ENCODE peak calls at places on chromosomes 5 and 9, in six cellular contexts. B is GM23248; K is stomach; U is effector memory CD4-positive, alpha-beta T cell; A is mammary epithelial cell; J is pancreas. I is an unnamed sample.

GRCh38 chr5:142952236-142952635 is 182.1 kb downstream of the ARHGAP26 start:
- DNase-seq in K (no peak), A (no peak), B (no peak), J (no peak), U (no peak), I (no peak)

GRCh38 chr5:41246376-41246775 is 33.0 kb upstream of the C6 start:
- DNase-seq in K (no peak), B (peak), U (no peak), A (peak), J (no peak), I (no peak)

GRCh38 chr9:34991833-34992375 is 2.4 kb downstream of the DNAJB5 start:
- DNase-seq in B (peak), A (no peak), U (no peak), K (no peak), J (peak), I (no peak)

GRCh38 chr9:106324071-106324470 is 538.9 kb upstream of the ZNF462 start:
- DNase-seq in U (no peak), B (no peak), J (no peak), K (no peak), A (no peak), I (no peak)

GRCh38 chr9:135857843-135858242 is 49.5 kb downstream of the CAMSAP1 start:
- DNase-seq in B (peak), J (no peak), U (no peak), K (no peak), A (no peak), I (no peak)

GRCh38 chr9:91395553-91396470 is 27.8 kb downstream of the NFIL3 start:
- DNase-seq in K (no peak), B (peak), U (no peak), A (peak), J (no peak), I (no peak)

GRCh38 chr9:125337282-125337681 is 75.7 kb downstream of the GAPVD1 start:
- DNase-seq in B (no peak), U (no peak), A (no peak), J (no peak), K (no peak), I (no peak)

GRCh38 chr5:100840364-100840763 is 62.7 kb downstream of the ST8SIA4 start:
- DNase-seq in K (no peak), B (peak), A (peak), U (no peak), J (no peak), I (no peak)

GRCh38 chr9:72597181-72597517 is 75.7 kb downstream of the TMC1 start:
- DNase-seq in B (no peak), A (no peak), U (no peak), K (no peak), J (no peak), I (no peak)

GRCh38 chr5:113612060-113612496 is 98.6 kb downstream of the YTHDC2 start:
- DNase-seq in K (no peak), A (peak), J (no peak), U (no peak), B (peak), I (no peak)

GRCh38 chr9:95585824-95586223 is 69.1 kb upstream of the PTCH1 start:
- DNase-seq in B (no peak), A (no peak), U (no peak), K (no peak), J (no peak), I (no peak)

DNA sequence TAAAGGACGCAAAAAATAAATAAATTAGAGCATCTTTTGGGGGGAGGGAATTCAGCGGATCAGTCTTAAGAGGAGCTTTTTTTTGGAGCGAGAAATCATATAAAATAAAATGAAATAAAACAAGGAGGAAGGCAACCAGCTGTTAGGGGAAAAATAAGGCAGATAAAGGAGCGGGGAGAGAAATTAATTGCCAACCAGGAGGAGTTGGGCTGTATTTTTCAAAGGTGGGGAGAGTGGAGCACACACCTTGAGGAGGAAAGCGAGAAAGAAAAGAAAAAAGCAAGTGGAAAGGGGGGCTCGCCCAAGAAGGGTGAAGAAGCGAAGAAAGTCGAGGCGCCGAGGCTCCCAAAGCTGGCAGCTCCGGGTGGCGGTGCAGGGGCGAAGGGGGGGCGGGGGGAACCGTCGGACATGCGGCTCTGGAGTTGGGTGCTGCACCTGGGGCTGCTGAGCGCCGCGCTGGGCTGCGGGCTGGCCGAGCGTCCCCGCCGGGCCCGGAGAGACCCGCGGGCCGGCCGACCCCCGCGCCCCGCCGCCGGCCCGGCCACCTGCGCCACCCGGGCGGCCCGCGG is at the start of gene PAPPA:
- DNase-seq in B (peak), J (no peak), A (no peak), K (no peak), U (no peak), I (no peak)
- H3K27ac ChIP-seq in B (peak), J (no peak), A (no peak), K (peak), U (no peak), I (peak)

GRCh38 chr5:14168139-14168792 is 25.1 kb downstream of the TRIO start:
- DNase-seq in J (no peak), U (no peak), A (peak), K (no peak), B (peak), I (no peak)
- H3K27ac ChIP-seq in J (no peak), U (no peak), A (no peak), K (no peak), B (peak), I (peak)

GRCh38 chr9:110123364-110124095 is 84.4 kb downstream of the C9orf152 start:
- DNase-seq in U (no peak), A (peak), J (no peak), B (peak), K (no peak), I (no peak)
- H3K27ac ChIP-seq in U (no peak), A (peak), J (no peak), B (peak), K (no peak), I (peak)

DNA sequence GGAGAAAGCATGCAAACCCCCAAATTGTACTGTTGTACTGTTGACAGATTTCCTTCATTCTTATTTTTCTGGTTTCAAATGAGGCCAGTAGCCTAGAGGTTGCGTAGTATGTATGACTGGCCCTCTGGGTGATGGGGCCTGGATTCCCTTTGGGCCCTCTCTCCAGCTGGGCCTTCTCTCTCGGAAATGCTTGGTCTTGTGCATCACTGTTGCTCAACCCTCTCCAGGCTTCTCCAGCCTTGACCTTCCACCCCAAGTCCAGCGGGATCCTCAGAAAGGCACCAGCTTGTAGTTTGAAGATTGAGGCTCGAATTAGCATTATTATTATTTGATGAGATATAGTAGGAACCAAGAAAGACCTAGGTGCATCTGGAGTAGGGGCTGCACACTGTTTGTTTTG is 87.0 kb downstream of the ANGPTL2 start:
- DNase-seq in B (peak), K (no peak), U (no peak), A (no peak), J (peak), I (no peak)
- H3K27ac ChIP-seq in B (peak), K (no peak), U (no peak), A (no peak), J (no peak), I (peak)

GRCh38 chr9:21904371-21904770 is 89.8 kb downstream of the CDKN2A start:
- DNase-seq in A (no peak), B (peak), J (no peak), U (no peak), K (no peak), I (no peak)
- H3K27ac ChIP-seq in A (no peak), B (no peak), J (no peak), U (no peak), K (no peak), I (no peak)

GRCh38 chr9:137082925-137083290 is 3.9 kb upstream of the MAN1B1 start:
- DNase-seq in U (no peak), J (no peak), A (no peak), K (no peak), B (peak), I (no peak)
- H3K27ac ChIP-seq in U (no peak), J (no peak), A (no peak), K (no peak), B (peak), I (peak)

GRCh38 chr9:86035827-86036440 is 63.4 kb downstream of the GOLM1 start:
- DNase-seq in K (no peak), A (no peak), B (no peak), U (no peak), J (no peak), I (no peak)
- H3K27ac ChIP-seq in K (no peak), A (no peak), B (no peak), U (no peak), J (no peak), I (no peak)

GRCh38 chr5:139267481-139267880 is 26.1 kb upstream of the MATR3 start:
- DNase-seq in B (no peak), K (no peak), U (no peak), A (no peak), J (no peak), I (no peak)

GRCh38 chr5:139263431-139263975 is 30.0 kb upstream of the MATR3 start:
- DNase-seq in U (no peak), J (no peak), K (no peak), B (peak), A (no peak), I (no peak)

GRCh38 chr5:139256820-139257219 is 36.7 kb upstream of the MATR3 start:
- DNase-seq in A (no peak), U (no peak), J (no peak), B (no peak), K (no peak), I (no peak)

DNA sequence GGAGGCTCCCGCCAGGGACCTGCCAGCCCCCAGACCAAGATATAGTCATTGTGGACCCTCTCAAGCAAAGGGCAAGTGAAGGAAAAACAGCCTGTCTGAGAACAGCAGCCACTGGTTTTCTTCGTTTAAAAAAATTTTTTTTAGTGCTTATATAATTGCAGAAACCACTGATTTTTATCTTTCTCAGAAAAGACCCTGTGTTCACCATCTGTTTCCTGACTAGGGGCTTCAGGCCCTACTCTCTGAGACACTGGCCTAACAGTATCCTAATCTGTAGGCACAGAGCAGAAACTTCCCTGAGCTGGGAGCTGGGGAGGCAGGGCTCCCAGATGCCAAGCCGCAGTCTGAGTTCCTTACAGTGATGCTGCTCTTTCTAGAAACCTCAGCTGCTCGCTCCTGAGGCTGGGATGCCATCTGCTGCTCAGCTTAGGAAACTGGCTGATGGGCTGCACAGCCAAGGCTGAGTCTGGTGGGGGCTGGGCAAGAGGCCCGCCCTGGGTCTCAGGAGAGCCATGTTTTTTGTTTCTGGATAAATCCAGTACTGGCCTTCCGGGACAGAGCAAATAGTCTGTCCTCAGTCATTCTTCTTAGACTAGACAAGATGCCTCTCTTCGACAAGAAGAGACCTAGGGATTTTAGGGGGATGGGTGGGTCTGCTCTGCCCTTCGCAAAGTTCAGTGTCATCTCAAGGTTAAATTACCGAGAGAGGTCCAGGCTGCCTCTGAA is 31.0 kb upstream of the MATR3 start:
- DNase-seq in J (peak), K (peak), A (peak), U (peak), B (peak), I (peak)
- H3K27ac ChIP-seq in J (no peak), K (no peak), A (no peak), U (no peak), B (no peak), I (no peak)

GRCh38 chr5:173327084-173327947 is 898 bp downstream of the STC2 start:
- DNase-seq in A (peak), U (no peak), B (peak), K (no peak), J (no peak), I (no peak)
- H3K27ac ChIP-seq in A (no peak), U (no peak), B (peak), K (no peak), J (peak), I (peak)

GRCh38 chr9:32431196-32431595 is 46.8 kb downstream of the ACO1 start:
- DNase-seq in J (no peak), U (no peak), K (no peak), B (peak), A (no peak), I (no peak)

GRCh38 chr9:32426278-32426939 is 42.0 kb downstream of the ACO1 start:
- DNase-seq in K (peak), U (no peak), B (peak), J (peak), A (peak), I (no peak)

GRCh38 chr9:32430720-32431119 is 46.3 kb downstream of the ACO1 start:
- DNase-seq in A (peak), K (no peak), J (no peak), U (no peak), B (peak), I (no peak)

GRCh38 chr9:32424616-32425015 is 40.2 kb downstream of the ACO1 start:
- DNase-seq in U (no peak), A (no peak), J (no peak), K (no peak), B (no peak), I (peak)

DNA sequence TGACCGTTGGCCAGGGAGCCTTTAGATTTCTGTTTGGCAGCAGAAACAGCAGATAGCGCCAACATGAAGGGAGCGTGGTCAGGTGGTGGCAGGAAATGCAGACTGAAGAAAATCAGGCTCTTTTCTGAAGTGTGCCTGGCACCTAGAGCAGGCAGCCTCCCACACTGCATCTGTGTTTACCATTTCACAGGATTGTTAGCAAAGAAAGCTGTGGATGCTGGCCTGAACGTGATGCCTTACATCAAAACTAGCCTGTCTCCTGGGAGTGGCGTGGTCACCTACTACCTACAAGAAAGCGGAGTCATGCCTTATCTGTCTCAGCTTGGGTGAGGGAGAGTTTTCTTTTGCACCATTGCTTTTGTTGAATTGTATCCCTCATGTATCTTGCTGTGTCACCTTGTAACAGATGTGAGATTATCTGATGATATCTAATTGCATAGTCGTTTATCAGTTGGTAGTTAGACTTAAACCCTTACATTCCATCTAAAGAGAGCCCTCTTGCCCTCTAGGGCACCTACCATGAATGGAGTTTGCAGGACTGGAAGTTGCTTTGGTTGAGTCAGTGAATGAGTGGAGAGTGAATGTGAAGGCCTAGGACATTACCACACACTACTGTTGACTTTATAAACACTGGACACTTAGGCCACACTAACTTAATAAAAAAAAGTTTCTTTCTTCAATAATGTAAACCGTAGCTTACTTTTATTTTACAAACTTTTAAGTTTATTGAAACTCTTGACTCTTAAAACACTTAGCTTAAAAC is 42.8 kb downstream of the ACO1 start:
- DNase-seq in K (peak), J (peak), A (no peak), U (no peak), B (peak), I (no peak)
- H3K27ac ChIP-seq in K (peak), J (no peak), A (no peak), U (no peak), B (peak), I (peak)